ENCODE peak calls at places on chromosomes 16 and 17, in five cellular contexts. M is neural progenitor cell, Y is trophoblast cell, J is SK-N-SH, A is OCI-LY7. C is an unnamed sample. For H3K9me3, the result is how much of the 10 kb centered on the place peaks cover.

GRCh38 chr17:59754547-59754946 is 47.1 kb downstream of the VMP1 start:
- DNase-seq in J (no peak), M (no peak), A (no peak), Y (peak), C (peak)

GRCh38 chr17:79024901-79025737 is 1.1 kb downstream of the C1QTNF1 start:
- DNase-seq in A (no peak), J (peak), M (no peak), Y (no peak), C (no peak)

GRCh38 chr16:67530013-67530939 is 1.6 kb downstream of the RIPOR1 start:
- DNase-seq in A (peak), J (peak), M (peak), Y (peak), C (peak)

GRCh38 chr16:25063102-25063501 is 47.9 kb upstream of the ARHGAP17 start:
- DNase-seq in J (no peak), Y (no peak), M (no peak), A (no peak), C (no peak)

GRCh38 chr16:29805232-29806095 is 865 bp upstream of the MAZ start:
- DNase-seq in M (peak), Y (peak), J (peak), A (peak), C (peak)

GRCh38 chr17:78899361-78900260 is 3.4 kb downstream of the CEP295NL start:
- DNase-seq in M (peak), A (no peak), Y (peak), J (peak), C (peak)

GRCh38 chr17:2926019-2926650 is 129.9 kb downstream of the RAP1GAP2 start:
- DNase-seq in Y (peak), J (peak), A (no peak), M (no peak), C (peak)

GRCh38 chr16:88782454-88783390 is 2.3 kb downstream of the PIEZO1 start:
- DNase-seq in J (no peak), M (no peak), Y (peak), A (peak), C (peak)

GRCh38 chr17:5947701-5948180 is 122.4 kb upstream of the WSCD1 start:
- DNase-seq in Y (peak), M (no peak), A (no peak), J (no peak), C (no peak)

GRCh38 chr17:45997624-45998023 is 1.4 kb upstream of the STH start:
- DNase-seq in J (no peak), Y (no peak), A (no peak), M (no peak), C (no peak)

GRCh38 chr17:77180503-77181330 is 39.9 kb downstream of the SEC14L1 start:
- DNase-seq in J (no peak), Y (no peak), A (no peak), M (no peak), C (no peak)
- H3K4me2 ChIP-seq in J (no peak), Y (no peak), A (no peak), M (no peak), C (no peak)

DNA sequence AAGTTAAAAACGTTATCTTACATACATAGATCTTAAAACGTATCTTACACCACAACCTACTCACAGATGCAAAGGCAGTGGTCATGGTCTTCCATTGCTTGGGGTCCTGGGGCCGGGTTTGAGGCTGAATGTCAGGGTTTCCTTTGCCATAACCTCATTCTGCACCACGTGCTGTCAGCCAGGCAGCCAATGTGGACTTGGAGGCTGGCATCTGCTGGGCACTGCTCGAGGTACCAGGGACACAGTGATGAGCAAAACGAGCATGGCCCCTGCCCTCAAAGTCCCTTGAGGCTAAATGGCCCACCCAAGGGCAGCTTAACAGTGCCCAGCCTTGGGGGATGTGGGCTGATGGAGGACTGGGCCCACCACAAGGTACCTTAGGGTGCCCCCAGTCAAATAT is 35.8 kb upstream of the RGS9 start:
- DNase-seq in A (no peak), J (peak), Y (no peak), M (no peak), C (no peak)
- H2AFZ ChIP-seq in A (peak), J (peak), Y (no peak), M (no peak), C (no peak)

GRCh38 chr16:3292604-3293003 is 9.3 kb downstream of the ZNF263 start:
- DNase-seq in A (no peak), M (no peak), J (no peak), Y (no peak), C (no peak)
- H3K9me3 ChIP-seq in A (under half), M (under half), J (under half), Y (half or more), C (half or more)

DNA sequence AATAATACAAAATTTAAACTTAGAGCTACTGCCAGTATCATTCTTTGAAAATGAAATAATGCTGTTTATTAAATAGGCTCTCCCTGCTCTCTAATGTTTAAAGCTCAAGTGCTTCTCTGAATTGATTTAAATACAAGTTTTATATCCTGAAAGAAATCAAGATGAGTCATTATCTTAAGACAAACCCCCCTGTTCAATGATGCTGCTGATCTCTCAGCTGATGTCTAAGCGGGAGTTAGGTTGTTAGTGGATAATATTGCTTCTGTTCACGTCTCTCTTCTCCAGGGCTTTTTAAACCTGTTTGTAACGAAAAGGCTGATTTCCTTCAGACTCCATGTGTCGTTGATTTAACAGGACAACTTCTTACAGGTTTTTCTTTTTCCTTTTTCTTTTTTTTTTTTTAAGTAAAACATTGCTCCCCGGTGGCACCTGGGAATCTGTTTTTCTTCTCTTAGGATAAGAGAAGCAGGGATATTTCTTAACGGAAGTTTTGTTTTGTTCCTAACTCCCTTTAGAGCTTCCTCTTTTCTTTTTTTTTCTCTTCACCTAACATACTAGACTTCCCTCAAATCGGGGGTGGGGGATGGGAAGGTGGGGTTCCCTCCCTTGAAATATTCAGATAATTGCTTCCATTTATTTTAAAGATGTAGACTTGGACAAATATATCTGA is 804 bp upstream of the LYRM9 start:
- DNase-seq in J (no peak), A (no peak), M (no peak), Y (no peak), C (no peak)
- H3K4me2 ChIP-seq in J (peak), A (peak), M (peak), Y (no peak), C (peak)

DNA sequence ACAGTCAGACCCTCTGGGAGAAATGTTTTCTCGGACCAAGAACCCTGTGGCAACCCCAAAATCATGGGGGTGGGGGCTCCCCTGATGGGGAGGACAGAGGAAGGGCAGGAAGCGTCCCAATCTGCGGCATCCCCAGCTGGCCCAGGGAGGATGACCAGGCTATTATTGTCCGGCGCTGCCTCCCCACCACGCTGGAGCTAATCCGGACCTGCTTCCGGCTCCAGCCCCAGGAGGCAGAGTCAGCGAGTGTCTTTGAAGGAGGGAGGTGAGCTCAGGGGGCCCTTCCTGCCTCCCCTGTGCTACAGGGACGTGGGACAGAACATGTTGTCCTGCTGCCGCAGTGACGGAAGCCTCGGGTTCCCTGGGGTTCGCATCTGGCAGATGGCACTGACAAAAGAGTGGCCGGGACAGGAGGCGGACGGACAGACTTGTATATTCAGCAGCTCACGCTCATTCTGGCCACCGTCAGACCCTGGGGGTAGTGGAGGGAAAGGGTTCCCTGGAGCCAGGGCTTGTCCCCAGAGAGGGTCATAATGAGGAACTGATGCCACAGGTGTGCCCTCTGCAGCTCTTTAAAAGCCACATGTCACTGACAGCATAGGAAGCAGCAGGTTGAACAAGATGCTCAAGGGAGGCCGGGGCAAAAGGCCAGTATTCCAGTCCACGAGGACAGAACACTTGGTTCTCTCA is 54.3 kb upstream of the CDC42EP4 start:
- DNase-seq in J (no peak), M (peak), Y (no peak), A (peak), C (no peak)
- H2AFZ ChIP-seq in J (no peak), M (no peak), Y (no peak), A (no peak), C (no peak)

GRCh38 chr17:42270175-42270545 is 6.0 kb downstream of the STAT5B start:
- DNase-seq in Y (no peak), A (no peak), M (no peak), J (no peak), C (no peak)

GRCh38 chr17:42266918-42267766 is 9.0 kb downstream of the STAT5B start:
- DNase-seq in J (no peak), A (no peak), M (no peak), Y (peak), C (no peak)

GRCh38 chr17:42270596-42270995 is 5.6 kb downstream of the STAT5B start:
- DNase-seq in Y (no peak), J (no peak), A (no peak), M (no peak), C (no peak)

GRCh38 chr17:42266462-42266861 is 9.7 kb downstream of the STAT5B start:
- DNase-seq in Y (no peak), A (no peak), J (no peak), M (no peak), C (no peak)

DNA sequence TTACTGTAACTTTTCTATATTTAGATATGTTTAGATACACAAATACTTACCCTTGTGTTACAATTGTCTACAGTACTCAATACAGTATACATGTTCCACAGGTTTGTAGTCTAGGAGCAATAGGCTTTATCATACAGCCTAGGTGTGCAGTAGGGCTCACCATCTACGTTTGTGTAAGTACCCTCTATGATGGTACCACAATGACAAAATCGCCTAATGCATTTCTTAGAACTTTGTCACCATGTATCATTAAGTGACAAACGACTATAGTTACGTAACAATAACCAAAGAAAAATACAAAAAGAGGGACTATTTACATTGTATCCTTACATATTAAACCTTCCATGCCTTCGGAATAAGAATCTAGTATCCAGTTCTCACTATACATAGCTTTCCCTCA is 8.0 kb downstream of the STAT5B start:
- DNase-seq in A (no peak), Y (peak), M (no peak), J (no peak), C (no peak)
- H3K9me3 ChIP-seq in A (under half), Y (under half), M (under half), J (under half), C (under half)

C was measured in PC-9.